ENCODE peak calls at places on chromosomes 7 and 10, in seven cellular contexts. One of them, this sample, is unnamed.

GRCh38 chr10:131072651-131073468 is 238.7 kb downstream of the TCERG1L start:
- DNase-seq in esophagus squamous epithelium: no peak
- DNase-seq in body of pancreas: no peak
- DNase-seq in pancreas: no peak
- DNase-seq in HL-60: no peak
- DNase-seq in right lobe of liver: no peak
- DNase-seq in effector memory CD4-positive, alpha-beta T cell: no peak
- DNase-seq in this sample: no peak

GRCh38 chr7:26863504-26864308 is 684 bp downstream of the SKAP2 start:
- DNase-seq in body of pancreas: no peak
- DNase-seq in HL-60: peak; percentile 16
- DNase-seq in esophagus squamous epithelium: no peak
- DNase-seq in pancreas: no peak
- DNase-seq in effector memory CD4-positive, alpha-beta T cell: no peak
- DNase-seq in right lobe of liver: no peak
- DNase-seq in this sample: no peak

GRCh38 chr7:102279537-102280400 is 6.9 kb upstream of the SH2B2 start:
- DNase-seq in esophagus squamous epithelium: no peak
- DNase-seq in pancreas: peak; percentile 44
- DNase-seq in effector memory CD4-positive, alpha-beta T cell: peak; percentile 42
- DNase-seq in right lobe of liver: peak; percentile 50
- DNase-seq in body of pancreas: peak; percentile 60
- DNase-seq in HL-60: no peak
- DNase-seq in this sample: peak; percentile 58

GRCh38 chr7:32179567-32179966 is 109.4 kb upstream of the PDE1C start:
- DNase-seq in effector memory CD4-positive, alpha-beta T cell: no peak
- DNase-seq in right lobe of liver: no peak
- DNase-seq in esophagus squamous epithelium: no peak
- DNase-seq in body of pancreas: no peak
- DNase-seq in pancreas: no peak
- DNase-seq in HL-60: no peak
- DNase-seq in this sample: no peak

GRCh38 chr7:28078036-28078901 is 102.3 kb downstream of the JAZF1 start:
- DNase-seq in body of pancreas: peak; percentile 50
- DNase-seq in esophagus squamous epithelium: no peak
- DNase-seq in HL-60: no peak
- DNase-seq in pancreas: peak; percentile 39
- DNase-seq in effector memory CD4-positive, alpha-beta T cell: no peak
- DNase-seq in right lobe of liver: no peak
- DNase-seq in this sample: no peak

GRCh38 chr7:155792315-155792960 is 19.8 kb downstream of the SHH start:
- DNase-seq in esophagus squamous epithelium: no peak
- DNase-seq in effector memory CD4-positive, alpha-beta T cell: no peak
- DNase-seq in right lobe of liver: no peak
- DNase-seq in HL-60: no peak
- DNase-seq in body of pancreas: no peak
- DNase-seq in pancreas: no peak
- DNase-seq in this sample: no peak

GRCh38 chr10:21604651-21605050 is 70.6 kb downstream of the MLLT10 start:
- DNase-seq in body of pancreas: no peak
- DNase-seq in HL-60: no peak
- DNase-seq in pancreas: no peak
- DNase-seq in effector memory CD4-positive, alpha-beta T cell: no peak
- DNase-seq in esophagus squamous epithelium: no peak
- DNase-seq in right lobe of liver: no peak
- DNase-seq in this sample: no peak

GRCh38 chr10:132166216-132166950 is 20.4 kb upstream of the DPYSL4 start:
- DNase-seq in esophagus squamous epithelium: no peak
- DNase-seq in pancreas: no peak
- DNase-seq in HL-60: no peak
- DNase-seq in body of pancreas: no peak
- DNase-seq in effector memory CD4-positive, alpha-beta T cell: no peak
- DNase-seq in right lobe of liver: no peak
- DNase-seq in this sample: peak; percentile 46

GRCh38 chr10:35225204-35225603 is 98.6 kb downstream of the CREM start:
- DNase-seq in body of pancreas: no peak
- DNase-seq in esophagus squamous epithelium: no peak
- DNase-seq in right lobe of liver: no peak
- DNase-seq in effector memory CD4-positive, alpha-beta T cell: peak; percentile 3
- DNase-seq in HL-60: peak; percentile 31
- DNase-seq in pancreas: no peak
- DNase-seq in this sample: no peak

GRCh38 chr7:78296689-78297371 is 498.3 kb downstream of the PHTF2 start:
- DNase-seq in esophagus squamous epithelium: no peak
- DNase-seq in pancreas: peak; percentile 87
- DNase-seq in HL-60: no peak
- DNase-seq in right lobe of liver: no peak
- DNase-seq in effector memory CD4-positive, alpha-beta T cell: no peak
- DNase-seq in body of pancreas: peak; percentile 95
- DNase-seq in this sample: no peak

GRCh38 chr10:31657471-31657844 is 271.2 kb downstream of the ARHGAP12 start:
- DNase-seq in pancreas: no peak
- DNase-seq in effector memory CD4-positive, alpha-beta T cell: no peak
- DNase-seq in esophagus squamous epithelium: no peak
- DNase-seq in body of pancreas: no peak
- DNase-seq in HL-60: no peak
- DNase-seq in right lobe of liver: no peak
- DNase-seq in this sample: no peak

GRCh38 chr7:89796481-89796880 is 357.8 kb upstream of the STEAP1 start:
- DNase-seq in effector memory CD4-positive, alpha-beta T cell: no peak
- DNase-seq in pancreas: no peak
- DNase-seq in esophagus squamous epithelium: no peak
- DNase-seq in HL-60: no peak
- DNase-seq in body of pancreas: no peak
- DNase-seq in right lobe of liver: no peak
- DNase-seq in this sample: no peak

GRCh38 chr7:1402110-1402790 is 57.0 kb downstream of the MICALL2 start:
- DNase-seq in pancreas: no peak
- DNase-seq in right lobe of liver: no peak
- DNase-seq in body of pancreas: no peak
- DNase-seq in effector memory CD4-positive, alpha-beta T cell: no peak
- DNase-seq in esophagus squamous epithelium: no peak
- DNase-seq in HL-60: no peak
- DNase-seq in this sample: peak; percentile 60

GRCh38 chr7:1403844-1404404 is 55.3 kb downstream of the MICALL2 start:
- DNase-seq in body of pancreas: no peak
- DNase-seq in HL-60: no peak
- DNase-seq in esophagus squamous epithelium: no peak
- DNase-seq in right lobe of liver: no peak
- DNase-seq in effector memory CD4-positive, alpha-beta T cell: no peak
- DNase-seq in pancreas: no peak
- DNase-seq in this sample: peak; percentile 75

GRCh38 chr7:1402791-1403755 is 56.2 kb downstream of the MICALL2 start:
- DNase-seq in right lobe of liver: no peak
- DNase-seq in body of pancreas: no peak
- DNase-seq in pancreas: no peak
- DNase-seq in effector memory CD4-positive, alpha-beta T cell: no peak
- DNase-seq in HL-60: no peak
- DNase-seq in esophagus squamous epithelium: no peak
- DNase-seq in this sample: peak; percentile 61

GRCh38 chr7:1400351-1400750 is 58.9 kb downstream of the MICALL2 start:
- DNase-seq in HL-60: no peak
- DNase-seq in body of pancreas: no peak
- DNase-seq in esophagus squamous epithelium: no peak
- DNase-seq in effector memory CD4-positive, alpha-beta T cell: no peak
- DNase-seq in pancreas: no peak
- DNase-seq in right lobe of liver: no peak
- DNase-seq in this sample: no peak

GRCh38 chr7:1401011-1401410 is 58.3 kb downstream of the MICALL2 start:
- DNase-seq in HL-60: no peak
- DNase-seq in effector memory CD4-positive, alpha-beta T cell: no peak
- DNase-seq in body of pancreas: no peak
- DNase-seq in esophagus squamous epithelium: no peak
- DNase-seq in pancreas: no peak
- DNase-seq in right lobe of liver: no peak
- DNase-seq in this sample: peak; percentile 11
- H3K27me3 ChIP-seq in HL-60: peaks cover 31% of the 10 kb centered on the region
- H3K27me3 ChIP-seq in effector memory CD4-positive, alpha-beta T cell: peaks cover 22% of the 10 kb centered on the region
- H3K27me3 ChIP-seq in body of pancreas: peaks cover 7% of the 10 kb centered on the region
- H3K27me3 ChIP-seq in esophagus squamous epithelium: no peaks in the 10 kb centered on the region
- H3K27me3 ChIP-seq in pancreas: no peaks in the 10 kb centered on the region
- H3K27me3 ChIP-seq in right lobe of liver: no peaks in the 10 kb centered on the region
- H3K27me3 ChIP-seq in this sample: peaks cover 34% of the 10 kb centered on the region

DNA sequence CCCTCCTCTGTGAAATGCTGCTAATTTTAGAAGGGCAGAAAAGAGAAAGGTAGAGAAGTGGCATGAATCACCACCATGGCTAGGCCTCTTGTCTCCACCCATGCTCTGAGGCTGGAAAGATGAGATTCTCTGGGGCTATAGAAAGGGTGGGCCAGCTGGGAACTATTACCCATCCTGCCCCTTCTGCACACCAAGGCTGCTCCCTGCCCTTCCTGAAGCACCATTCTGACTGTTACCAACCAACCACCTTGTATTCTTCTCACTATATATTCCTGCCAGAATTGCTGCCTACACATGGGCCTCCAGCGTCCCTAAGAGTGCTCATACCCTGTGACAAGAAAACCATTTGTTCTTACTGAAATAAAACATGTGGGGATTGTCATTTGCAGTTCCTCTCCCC is 11.4 kb upstream of the DLX6 start:
- DNase-seq in right lobe of liver: no peak
- DNase-seq in effector memory CD4-positive, alpha-beta T cell: no peak
- DNase-seq in body of pancreas: no peak
- DNase-seq in HL-60: no peak
- DNase-seq in pancreas: no peak
- DNase-seq in esophagus squamous epithelium: no peak
- DNase-seq in this sample: no peak
- H3K27me3 ChIP-seq in right lobe of liver: peaks cover 9% of the 10 kb centered on the region
- H3K27me3 ChIP-seq in effector memory CD4-positive, alpha-beta T cell: peaks cover 48% of the 10 kb centered on the region
- H3K27me3 ChIP-seq in body of pancreas: peaks cover 41% of the 10 kb centered on the region
- H3K27me3 ChIP-seq in HL-60: peaks cover 51% of the 10 kb centered on the region
- H3K27me3 ChIP-seq in pancreas: peaks cover 25% of the 10 kb centered on the region
- H3K27me3 ChIP-seq in esophagus squamous epithelium: peaks cover 16% of the 10 kb centered on the region
- H3K27me3 ChIP-seq in this sample: peaks cover 100% of the 10 kb centered on the region

DNA sequence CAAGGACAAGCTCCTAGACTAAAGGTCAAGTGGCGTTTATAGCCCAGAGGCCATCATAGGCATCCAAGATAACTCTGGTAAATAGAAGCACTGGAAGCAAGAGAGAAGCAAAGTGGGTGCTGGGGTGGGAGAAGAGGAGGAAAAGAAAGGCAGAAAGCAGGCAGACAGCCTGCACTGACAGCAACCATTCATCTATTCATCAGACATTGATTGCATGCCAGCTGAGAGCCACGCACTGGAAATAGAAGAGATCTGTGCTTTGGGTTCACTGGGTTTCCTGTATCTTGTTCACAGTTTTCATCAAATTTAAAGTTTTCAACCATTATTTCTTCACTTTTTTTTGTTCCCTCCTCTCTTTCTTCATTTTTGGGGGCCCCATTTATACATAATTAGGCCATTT is 4.7 kb upstream of the SLIT1 start:
- DNase-seq in pancreas: no peak
- DNase-seq in HL-60: no peak
- DNase-seq in right lobe of liver: no peak
- DNase-seq in effector memory CD4-positive, alpha-beta T cell: no peak
- DNase-seq in esophagus squamous epithelium: no peak
- DNase-seq in body of pancreas: no peak
- DNase-seq in this sample: no peak
- H3K27me3 ChIP-seq in pancreas: no peaks in the 10 kb centered on the region
- H3K27me3 ChIP-seq in HL-60: peaks cover 52% of the 10 kb centered on the region
- H3K27me3 ChIP-seq in right lobe of liver: no peaks in the 10 kb centered on the region
- H3K27me3 ChIP-seq in effector memory CD4-positive, alpha-beta T cell: peaks cover 7% of the 10 kb centered on the region
- H3K27me3 ChIP-seq in esophagus squamous epithelium: peaks cover under 1% of the 10 kb centered on the region
- H3K27me3 ChIP-seq in body of pancreas: peaks cover 7% of the 10 kb centered on the region
- H3K27me3 ChIP-seq in this sample: peaks cover 6% of the 10 kb centered on the region

DNA sequence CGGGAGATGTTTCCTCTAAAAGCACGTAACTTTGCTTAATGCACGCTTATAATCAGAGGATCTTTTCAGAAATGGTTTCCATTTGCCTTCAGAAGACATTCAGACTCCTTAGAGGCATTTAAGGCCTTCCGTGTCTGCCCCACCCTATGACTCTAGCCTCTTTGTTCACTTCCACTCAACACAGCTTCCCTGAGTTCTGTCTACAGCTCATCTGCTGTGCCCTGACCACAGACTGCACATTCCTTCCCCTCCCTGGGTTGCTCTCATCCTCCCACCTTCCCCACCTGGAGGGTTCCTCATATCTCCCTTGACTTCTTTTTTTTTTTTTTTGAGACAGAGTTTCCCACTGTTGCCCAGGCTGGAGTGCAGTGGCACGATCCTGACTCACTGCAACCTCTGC is 16.6 kb downstream of the FBH1 start:
- DNase-seq in effector memory CD4-positive, alpha-beta T cell: no peak
- DNase-seq in body of pancreas: no peak
- DNase-seq in pancreas: no peak
- DNase-seq in right lobe of liver: no peak
- DNase-seq in HL-60: no peak
- DNase-seq in esophagus squamous epithelium: no peak
- DNase-seq in this sample: no peak
- H3K27me3 ChIP-seq in effector memory CD4-positive, alpha-beta T cell: no peaks in the 10 kb centered on the region
- H3K27me3 ChIP-seq in body of pancreas: no peaks in the 10 kb centered on the region
- H3K27me3 ChIP-seq in pancreas: no peaks in the 10 kb centered on the region
- H3K27me3 ChIP-seq in right lobe of liver: no peaks in the 10 kb centered on the region
- H3K27me3 ChIP-seq in HL-60: no peaks in the 10 kb centered on the region
- H3K27me3 ChIP-seq in esophagus squamous epithelium: no peaks in the 10 kb centered on the region
- H3K27me3 ChIP-seq in this sample: no peaks in the 10 kb centered on the region

GRCh38 chr10:133335238-133336122 is 1.2 kb downstream of the CALY start:
- DNase-seq in pancreas: peak; percentile 47
- DNase-seq in esophagus squamous epithelium: no peak
- DNase-seq in effector memory CD4-positive, alpha-beta T cell: peak; percentile 79
- DNase-seq in right lobe of liver: no peak
- DNase-seq in HL-60: no peak
- DNase-seq in body of pancreas: peak; percentile 61
- DNase-seq in this sample: peak; percentile 68
- H3K27me3 ChIP-seq in pancreas: no peaks in the 10 kb centered on the region
- H3K27me3 ChIP-seq in esophagus squamous epithelium: peaks cover 8% of the 10 kb centered on the region
- H3K27me3 ChIP-seq in effector memory CD4-positive, alpha-beta T cell: no peaks in the 10 kb centered on the region
- H3K27me3 ChIP-seq in right lobe of liver: no peaks in the 10 kb centered on the region
- H3K27me3 ChIP-seq in HL-60: peaks cover 29% of the 10 kb centered on the region
- H3K27me3 ChIP-seq in body of pancreas: peaks cover 28% of the 10 kb centered on the region
- H3K27me3 ChIP-seq in this sample: peaks cover 72% of the 10 kb centered on the region

GRCh38 chr10:11434323-11434722 is 177.1 kb downstream of the USP6NL start:
- DNase-seq in esophagus squamous epithelium: no peak
- DNase-seq in HL-60: no peak
- DNase-seq in body of pancreas: no peak
- DNase-seq in effector memory CD4-positive, alpha-beta T cell: no peak
- DNase-seq in right lobe of liver: no peak
- DNase-seq in pancreas: no peak
- DNase-seq in this sample: no peak
- H3K27me3 ChIP-seq in esophagus squamous epithelium: no peaks in the 10 kb centered on the region
- H3K27me3 ChIP-seq in HL-60: no peaks in the 10 kb centered on the region
- H3K27me3 ChIP-seq in body of pancreas: no peaks in the 10 kb centered on the region
- H3K27me3 ChIP-seq in effector memory CD4-positive, alpha-beta T cell: no peaks in the 10 kb centered on the region
- H3K27me3 ChIP-seq in right lobe of liver: no peaks in the 10 kb centered on the region
- H3K27me3 ChIP-seq in pancreas: no peaks in the 10 kb centered on the region
- H3K27me3 ChIP-seq in this sample: peaks cover 10% of the 10 kb centered on the region